ENCODE peak calls at places on chromosomes 3 and 15, in ten cellular contexts. U is fibroblast of the aortic adventitia; Y is stimulated activated CD8-positive, alpha-beta memory T cell treated with anti-CD3 and anti-CD28 coated beads, Interleukin-7, amount 100 ng/mL, for 1 hour; L is kidney tubule cell; V is activated CD8-positive, alpha-beta memory T cell treated with anti-CD3 and anti-CD28 coated beads, Interleukin-2, amount 50 U/mL, for 48 hours; Q is sigmoid colon; J is RPMI8226; Z is NCI-H1417; R is choroid plexus epithelial cell; O is ureter. H is an unnamed sample.
A peak's percentile ranks its signal among the peaks of the same experiment; 100 is the strongest.

GRCh38 chr3:23590424-23590823 is 215.3 kb upstream of the UBE2E1 start:
- DNase-seq in U (no peak), Y (no peak), L (no peak), V (no peak), Q (no peak), J (no peak), Z (no peak), R (no peak), O (no peak), H (no peak)

GRCh38 chr15:90099072-90099867 is 3.0 kb downstream of the IDH2 start:
- DNase-seq in U (no peak), Y (no peak), L (no peak), V (no peak), Q (no peak), J (peak; percentile 36), Z (no peak), R (no peak), O (no peak), H (no peak)

GRCh38 chr3:37852097-37852496 is 9.6 kb upstream of the CTDSPL start:
- DNase-seq in U (peak; percentile 58), Y (no peak), L (peak; percentile 78), V (peak; percentile 40), Q (no peak), J (no peak), Z (no peak), R (no peak), O (no peak), H (no peak)

GRCh38 chr3:11558002-11558401 is 85.7 kb downstream of the VGLL4 start:
- DNase-seq in U (peak; percentile 79), Y (no peak), L (peak; percentile 37), V (no peak), Q (no peak), J (no peak), Z (no peak), R (peak; percentile 88), O (no peak), H (peak; percentile 10)

GRCh38 chr15:100663550-100664335 is 61.4 kb downstream of the ASB7 start:
- DNase-seq in U (peak; percentile 72), Y (no peak), L (no peak), V (no peak), Q (no peak), J (no peak), Z (no peak), R (peak; percentile 52), O (no peak), H (no peak)

GRCh38 chr15:62603757-62604156 is 438.7 kb upstream of the C2CD4B start:
- DNase-seq in U (peak; percentile 88), Y (no peak), L (no peak), V (no peak), Q (no peak), J (no peak), Z (no peak), R (peak; percentile 43), O (peak; percentile 50), H (no peak)

GRCh38 chr3:183061431-183062172 is 37.7 kb downstream of the MCCC1 start:
- DNase-seq in U (no peak), Y (no peak), L (no peak), V (no peak), Q (no peak), J (no peak), Z (no peak), R (peak; percentile 56), O (no peak), H (no peak)

GRCh38 chr3:139120336-139120971 is 75.8 kb upstream of the PRR23C start:
- DNase-seq in U (peak; percentile 43), Y (no peak), L (peak; percentile 55), V (no peak), Q (no peak), J (no peak), Z (no peak), R (peak; percentile 92), O (peak; percentile 37), H (peak; percentile 30)

GRCh38 chr3:155995525-155996370 is 124.6 kb upstream of the KCNAB1 start:
- DNase-seq in U (peak; percentile 83), Y (no peak), L (peak; percentile 43), V (no peak), Q (no peak), J (peak; percentile 50), Z (peak; percentile 13), R (peak; percentile 85), O (no peak), H (peak; percentile 28)

GRCh38 chr3:52712291-52713212 is 6.6 kb downstream of the SPCS1 start:
- DNase-seq in U (no peak), Y (no peak), L (no peak), V (no peak), Q (no peak), J (no peak), Z (no peak), R (no peak), O (no peak), H (no peak)

GRCh38 chr15:34684351-34684750 is 70.4 kb downstream of the GJD2 start:
- DNase-seq in U (no peak), Y (no peak), L (no peak), V (no peak), Q (no peak), J (no peak), Z (no peak), R (no peak), O (no peak), H (no peak)